ENCODE peak calls at places on chromosome 22, in six cellular contexts. One of them, this sample, is unnamed.

GRCh38 chr22:25076281-25076680 is 123.4 kb upstream of the CRYBB3 start:
- DNase-seq in stimulated activated CD4-positive, alpha-beta T cell treated with anti-CD3 and anti-CD28 coated beads, Interleukin-1b, Interleukin-23, amount 100 ng/mL, for 1 hour: no peak
- DNase-seq in GM13977: no peak
- DNase-seq in AG04450: no peak
- DNase-seq in mesenchymal stem cell: no peak
- DNase-seq in OCI-M1: peak
- DNase-seq in this sample: no peak

GRCh38 chr22:35231585-35232084 is 25.7 kb upstream of the HMGXB4 start:
- DNase-seq in GM13977: peak
- DNase-seq in AG04450: peak
- DNase-seq in OCI-M1: peak
- DNase-seq in stimulated activated CD4-positive, alpha-beta T cell treated with anti-CD3 and anti-CD28 coated beads, Interleukin-1b, Interleukin-23, amount 100 ng/mL, for 1 hour: peak
- DNase-seq in mesenchymal stem cell: peak
- DNase-seq in this sample: peak

GRCh38 chr22:25334091-25334490 is 114.7 kb downstream of the CRYBB2 start:
- DNase-seq in OCI-M1: peak
- DNase-seq in GM13977: no peak
- DNase-seq in stimulated activated CD4-positive, alpha-beta T cell treated with anti-CD3 and anti-CD28 coated beads, Interleukin-1b, Interleukin-23, amount 100 ng/mL, for 1 hour: peak
- DNase-seq in AG04450: no peak
- DNase-seq in mesenchymal stem cell: no peak
- DNase-seq in this sample: peak

GRCh38 chr22:27867114-27867957 is 51.7 kb downstream of the PITPNB start:
- DNase-seq in stimulated activated CD4-positive, alpha-beta T cell treated with anti-CD3 and anti-CD28 coated beads, Interleukin-1b, Interleukin-23, amount 100 ng/mL, for 1 hour: no peak
- DNase-seq in OCI-M1: no peak
- DNase-seq in GM13977: no peak
- DNase-seq in AG04450: no peak
- DNase-seq in mesenchymal stem cell: peak
- DNase-seq in this sample: no peak

GRCh38 chr22:29156507-29156906 is 49.2 kb upstream of the EMID1 start:
- DNase-seq in mesenchymal stem cell: peak
- DNase-seq in GM13977: no peak
- DNase-seq in OCI-M1: no peak
- DNase-seq in AG04450: no peak
- DNase-seq in stimulated activated CD4-positive, alpha-beta T cell treated with anti-CD3 and anti-CD28 coated beads, Interleukin-1b, Interleukin-23, amount 100 ng/mL, for 1 hour: no peak
- DNase-seq in this sample: no peak

GRCh38 chr22:41028841-41029240 is 63.6 kb upstream of the EP300 start:
- DNase-seq in OCI-M1: no peak
- DNase-seq in GM13977: no peak
- DNase-seq in AG04450: peak
- DNase-seq in stimulated activated CD4-positive, alpha-beta T cell treated with anti-CD3 and anti-CD28 coated beads, Interleukin-1b, Interleukin-23, amount 100 ng/mL, for 1 hour: no peak
- DNase-seq in mesenchymal stem cell: peak
- DNase-seq in this sample: no peak

GRCh38 chr22:48838846-48839730 is 988.6 kb downstream of the BRD1 start:
- DNase-seq in GM13977: no peak
- DNase-seq in AG04450: no peak
- DNase-seq in OCI-M1: no peak
- DNase-seq in mesenchymal stem cell: no peak
- DNase-seq in stimulated activated CD4-positive, alpha-beta T cell treated with anti-CD3 and anti-CD28 coated beads, Interleukin-1b, Interleukin-23, amount 100 ng/mL, for 1 hour: no peak
- DNase-seq in this sample: peak

GRCh38 chr22:40335358-40335757 is 10.9 kb upstream of the ADSL start:
- DNase-seq in GM13977: no peak
- DNase-seq in mesenchymal stem cell: no peak
- DNase-seq in OCI-M1: no peak
- DNase-seq in AG04450: no peak
- DNase-seq in stimulated activated CD4-positive, alpha-beta T cell treated with anti-CD3 and anti-CD28 coated beads, Interleukin-1b, Interleukin-23, amount 100 ng/mL, for 1 hour: no peak
- DNase-seq in this sample: no peak

GRCh38 chr22:45925811-45926351 is 51.1 kb downstream of the WNT7B start:
- DNase-seq in GM13977: no peak
- DNase-seq in AG04450: no peak
- DNase-seq in stimulated activated CD4-positive, alpha-beta T cell treated with anti-CD3 and anti-CD28 coated beads, Interleukin-1b, Interleukin-23, amount 100 ng/mL, for 1 hour: no peak
- DNase-seq in mesenchymal stem cell: no peak
- DNase-seq in OCI-M1: no peak
- DNase-seq in this sample: no peak

GRCh38 chr22:21695432-21696085 is 29.7 kb downstream of the PPIL2 start:
- DNase-seq in OCI-M1: no peak
- DNase-seq in GM13977: no peak
- DNase-seq in mesenchymal stem cell: no peak
- DNase-seq in AG04450: no peak
- DNase-seq in stimulated activated CD4-positive, alpha-beta T cell treated with anti-CD3 and anti-CD28 coated beads, Interleukin-1b, Interleukin-23, amount 100 ng/mL, for 1 hour: no peak
- DNase-seq in this sample: no peak

GRCh38 chr22:48217596-48217995 is 1455.1 kb downstream of the TBC1D22A start:
- DNase-seq in mesenchymal stem cell: no peak
- DNase-seq in GM13977: no peak
- DNase-seq in OCI-M1: no peak
- DNase-seq in stimulated activated CD4-positive, alpha-beta T cell treated with anti-CD3 and anti-CD28 coated beads, Interleukin-1b, Interleukin-23, amount 100 ng/mL, for 1 hour: no peak
- DNase-seq in AG04450: no peak
- DNase-seq in this sample: no peak

GRCh38 chr22:43993072-43993760 is 30.9 kb upstream of the PARVB start:
- DNase-seq in OCI-M1: peak
- DNase-seq in mesenchymal stem cell: peak
- DNase-seq in stimulated activated CD4-positive, alpha-beta T cell treated with anti-CD3 and anti-CD28 coated beads, Interleukin-1b, Interleukin-23, amount 100 ng/mL, for 1 hour: peak
- DNase-seq in AG04450: peak
- DNase-seq in GM13977: peak
- DNase-seq in this sample: peak

GRCh38 chr22:47014636-47014930 is 252.1 kb downstream of the TBC1D22A start:
- DNase-seq in GM13977: no peak
- DNase-seq in AG04450: no peak
- DNase-seq in OCI-M1: no peak
- DNase-seq in mesenchymal stem cell: no peak
- DNase-seq in stimulated activated CD4-positive, alpha-beta T cell treated with anti-CD3 and anti-CD28 coated beads, Interleukin-1b, Interleukin-23, amount 100 ng/mL, for 1 hour: no peak
- DNase-seq in this sample: no peak

GRCh38 chr22:44213489-44214043 is 32.8 kb downstream of the PARVG start:
- DNase-seq in AG04450: no peak
- DNase-seq in stimulated activated CD4-positive, alpha-beta T cell treated with anti-CD3 and anti-CD28 coated beads, Interleukin-1b, Interleukin-23, amount 100 ng/mL, for 1 hour: no peak
- DNase-seq in OCI-M1: no peak
- DNase-seq in GM13977: no peak
- DNase-seq in mesenchymal stem cell: no peak
- DNase-seq in this sample: no peak

GRCh38 chr22:33328789-33329296 is 270.7 kb upstream of the SYN3 start:
- DNase-seq in mesenchymal stem cell: peak
- DNase-seq in AG04450: peak
- DNase-seq in GM13977: no peak
- DNase-seq in OCI-M1: peak
- DNase-seq in stimulated activated CD4-positive, alpha-beta T cell treated with anti-CD3 and anti-CD28 coated beads, Interleukin-1b, Interleukin-23, amount 100 ng/mL, for 1 hour: no peak
- DNase-seq in this sample: no peak

GRCh38 chr22:26590525-26590858 is 560 bp upstream of the TPST2 start:
- DNase-seq in AG04450: no peak
- DNase-seq in GM13977: no peak
- DNase-seq in stimulated activated CD4-positive, alpha-beta T cell treated with anti-CD3 and anti-CD28 coated beads, Interleukin-1b, Interleukin-23, amount 100 ng/mL, for 1 hour: no peak
- DNase-seq in mesenchymal stem cell: no peak
- DNase-seq in OCI-M1: no peak
- DNase-seq in this sample: no peak

GRCh38 chr22:45526263-45526662 is 23.6 kb downstream of the FBLN1 start:
- DNase-seq in GM13977: no peak
- DNase-seq in stimulated activated CD4-positive, alpha-beta T cell treated with anti-CD3 and anti-CD28 coated beads, Interleukin-1b, Interleukin-23, amount 100 ng/mL, for 1 hour: no peak
- DNase-seq in mesenchymal stem cell: no peak
- DNase-seq in AG04450: no peak
- DNase-seq in OCI-M1: no peak
- DNase-seq in this sample: no peak

GRCh38 chr22:47625013-47625385 is 862.5 kb downstream of the TBC1D22A start:
- DNase-seq in stimulated activated CD4-positive, alpha-beta T cell treated with anti-CD3 and anti-CD28 coated beads, Interleukin-1b, Interleukin-23, amount 100 ng/mL, for 1 hour: no peak
- DNase-seq in AG04450: no peak
- DNase-seq in mesenchymal stem cell: no peak
- DNase-seq in OCI-M1: no peak
- DNase-seq in GM13977: no peak
- DNase-seq in this sample: no peak

GRCh38 chr22:41478891-41479521 is 10.1 kb downstream of the ACO2 start:
- DNase-seq in OCI-M1: no peak
- DNase-seq in AG04450: no peak
- DNase-seq in mesenchymal stem cell: peak
- DNase-seq in GM13977: peak
- DNase-seq in stimulated activated CD4-positive, alpha-beta T cell treated with anti-CD3 and anti-CD28 coated beads, Interleukin-1b, Interleukin-23, amount 100 ng/mL, for 1 hour: no peak
- DNase-seq in this sample: no peak

GRCh38 chr22:19496324-19496630 is 16.6 kb downstream of the CDC45 start:
- DNase-seq in stimulated activated CD4-positive, alpha-beta T cell treated with anti-CD3 and anti-CD28 coated beads, Interleukin-1b, Interleukin-23, amount 100 ng/mL, for 1 hour: no peak
- DNase-seq in GM13977: no peak
- DNase-seq in AG04450: no peak
- DNase-seq in mesenchymal stem cell: no peak
- DNase-seq in OCI-M1: no peak
- DNase-seq in this sample: no peak

GRCh38 chr22:50548046-50548912 is 2.6 kb downstream of the KLHDC7B start:
- DNase-seq in GM13977: peak
- DNase-seq in mesenchymal stem cell: no peak
- DNase-seq in stimulated activated CD4-positive, alpha-beta T cell treated with anti-CD3 and anti-CD28 coated beads, Interleukin-1b, Interleukin-23, amount 100 ng/mL, for 1 hour: no peak
- DNase-seq in OCI-M1: peak
- DNase-seq in AG04450: no peak
- DNase-seq in this sample: peak